ENCODE peak calls at places on chromosomes 13 and 19, in ten cellular contexts. B, R, O, F, S, E, T, P, Z and C are unnamed samples.

GRCh38 chr19:51372649-51373504 is at the start of gene NKG7:
- DNase-seq in B (no peak), P (peak; percentile 79), R (no peak), E (peak; percentile 64), T (no peak), O (peak; percentile 71), F (peak; percentile 90), Z (no peak), S (no peak), C (no peak)

GRCh38 chr19:37947778-37948177 is 40.8 kb downstream of the SIPA1L3 start:
- DNase-seq in S (no peak), P (no peak), R (no peak), O (no peak), Z (no peak), F (no peak), B (no peak), E (no peak), T (no peak), C (no peak)

GRCh38 chr13:64688893-64689677 is 2541.1 kb downstream of the PCDH9 start:
- DNase-seq in T (peak; percentile 2), F (no peak), O (no peak), E (no peak), Z (no peak), B (no peak), S (peak; percentile 83), P (no peak), R (peak; percentile 38), C (no peak)

GRCh38 chr13:52846567-52847321 is 1.7 kb downstream of the PCDH8 start:
- DNase-seq in Z (peak; percentile 56), S (no peak), F (peak; percentile 60), T (no peak), E (peak; percentile 43), P (no peak), O (peak; percentile 52), R (no peak), B (no peak), C (no peak)

GRCh38 chr13:29190298-29190697 is 370.2 kb downstream of the MTUS2 start:
- DNase-seq in Z (no peak), F (no peak), E (no peak), S (no peak), R (no peak), O (no peak), P (no peak), T (no peak), B (no peak), C (no peak)

GRCh38 chr13:98324105-98324504 is 147.0 kb upstream of the RNF113B start:
- DNase-seq in E (no peak), B (no peak), Z (no peak), S (no peak), R (peak; percentile 46), P (no peak), F (no peak), T (no peak), O (no peak), C (no peak)

GRCh38 chr19:3665681-3666544 is 34.4 kb downstream of the PIP5K1C start:
- DNase-seq in Z (peak; percentile 58), F (peak; percentile 95), O (peak; percentile 94), B (no peak), E (peak; percentile 79), S (no peak), P (peak; percentile 62), R (peak; percentile 37), T (no peak), C (no peak)

GRCh38 chr19:19260842-19261241 is 12.3 kb downstream of the TM6SF2 start:
- DNase-seq in E (no peak), S (no peak), R (no peak), T (no peak), Z (no peak), B (no peak), P (no peak), O (no peak), F (no peak), C (no peak)

GRCh38 chr19:51327066-51327985 is 14.6 kb downstream of the VSIG10L start:
- DNase-seq in R (peak; percentile 56), F (peak; percentile 77), P (peak; percentile 17), B (no peak), S (no peak), T (no peak), Z (no peak), O (peak; percentile 91), E (peak; percentile 66), C (no peak)

GRCh38 chr13:77800219-77800618 is 102.7 kb downstream of the SLAIN1 start:
- DNase-seq in T (no peak), O (no peak), R (peak; percentile 16), Z (no peak), E (no peak), S (no peak), B (no peak), P (no peak), F (no peak), C (no peak)

GRCh38 chr19:40365613-40366401 is 17.3 kb downstream of the PLD3 start:
- DNase-seq in B (no peak), O (peak; percentile 92), Z (peak; percentile 77), R (peak; percentile 42), S (peak; percentile 49), E (peak; percentile 70), F (peak; percentile 85), T (peak; percentile 61), P (no peak), C (no peak)